ENCODE peak calls at places on chromosomes 6 and 20, in six cellular contexts. R, L, K, H, W and C are unnamed samples.

GRCh38 chr6:52285174-52286068 is 879 bp upstream of the MCM3 start:
- DNase-seq in R (peak; percentile 31), L (no peak), K (peak; percentile 63), H (no peak), W (peak; percentile 43), C (no peak)

GRCh38 chr6:56686429-56686828 is 43.7 kb upstream of the DST start:
- DNase-seq in R (no peak), L (no peak), K (no peak), H (no peak), W (no peak), C (no peak)

GRCh38 chr6:169158182-169158573 is 95.5 kb downstream of the THBS2 start:
- DNase-seq in R (no peak), L (no peak), K (peak; percentile 72), H (no peak), W (peak; percentile 94), C (no peak)

GRCh38 chr6:121627761-121628160 is 192.3 kb downstream of the GJA1 start:
- DNase-seq in R (no peak), L (no peak), K (peak; percentile 43), H (no peak), W (no peak), C (no peak)

GRCh38 chr6:21220271-21220987 is 373.1 kb upstream of the SOX4 start:
- DNase-seq in R (no peak), L (no peak), K (no peak), H (peak; percentile 13), W (no peak), C (no peak)

GRCh38 chr6:165922309-165922794 is 245.3 kb downstream of the TBXT start:
- DNase-seq in R (no peak), L (no peak), K (no peak), H (no peak), W (peak; percentile 39), C (no peak)

GRCh38 chr6:94349227-94349626 is 929.9 kb upstream of the EPHA7 start:
- DNase-seq in R (no peak), L (no peak), K (no peak), H (no peak), W (no peak), C (no peak)

GRCh38 chr6:39321761-39322160 is 741 bp downstream of the KCNK16 start:
- DNase-seq in R (no peak), L (no peak), K (no peak), H (no peak), W (no peak), C (no peak)

GRCh38 chr6:109314313-109314712 is 68.0 kb downstream of the CD164 start:
- DNase-seq in R (no peak), L (no peak), K (no peak), H (no peak), W (no peak), C (no peak)

GRCh38 chr6:104201557-104201956 is 658.2 kb downstream of the HACE1 start:
- DNase-seq in R (no peak), L (no peak), K (no peak), H (no peak), W (no peak), C (no peak)

GRCh38 chr6:53424300-53424699 is 75.5 kb upstream of the ELOVL5 start:
- DNase-seq in R (no peak), L (no peak), K (no peak), H (no peak), W (no peak), C (no peak)

GRCh38 chr20:19740503-19740902 is 17.6 kb upstream of the RIN2 start:
- DNase-seq in R (no peak), L (no peak), K (no peak), H (no peak), W (no peak), C (no peak)

GRCh38 chr6:116405147-116405546 is 34.4 kb downstream of the DSE start:
- DNase-seq in R (peak; percentile 79), L (peak; percentile 82), K (peak; percentile 91), H (no peak), W (peak; percentile 72), C (peak; percentile 42)

GRCh38 chr6:169643521-169643920 is 58.3 kb downstream of the WDR27 start:
- DNase-seq in R (no peak), L (no peak), K (no peak), H (no peak), W (no peak), C (no peak)

GRCh38 chr6:138307352-138307751 is 70.4 kb upstream of the SMIM28 start:
- DNase-seq in R (no peak), L (no peak), K (no peak), H (no peak), W (no peak), C (no peak)

GRCh38 chr6:12182676-12183075 is 107.5 kb upstream of the EDN1 start:
- DNase-seq in R (peak; percentile 48), L (no peak), K (peak; percentile 30), H (no peak), W (peak; percentile 62), C (no peak)

GRCh38 chr6:43954311-43955131 is 172.7 kb downstream of the MRPL14 start:
- DNase-seq in R (no peak), L (no peak), K (no peak), H (no peak), W (no peak), C (no peak)

GRCh38 chr6:64259372-64259771 is 623.8 kb downstream of the PHF3 start:
- DNase-seq in R (no peak), L (no peak), K (no peak), H (no peak), W (no peak), C (no peak)

GRCh38 chr20:53409177-53409576 is 184.5 kb downstream of the ZNF217 start:
- DNase-seq in R (no peak), L (no peak), K (peak; percentile 57), H (no peak), W (no peak), C (no peak)

GRCh38 chr6:133587841-133588240 is 301.1 kb upstream of the TCF21 start:
- DNase-seq in R (peak; percentile 60), L (no peak), K (peak; percentile 84), H (no peak), W (peak; percentile 92), C (no peak)

GRCh38 chr20:59164681-59165388 is 1.2 kb downstream of the ZNF831 start:
- DNase-seq in R (no peak), L (no peak), K (no peak), H (no peak), W (no peak), C (no peak)

GRCh38 chr20:7022597-7022996 is 255.1 kb downstream of the BMP2 start:
- DNase-seq in R (no peak), L (no peak), K (no peak), H (no peak), W (no peak), C (no peak)

GRCh38 chr6:151098166-151098565 is 141.6 kb upstream of the AKAP12 start:
- DNase-seq in R (no peak), L (no peak), K (no peak), H (no peak), W (no peak), C (no peak)

GRCh38 chr6:82780334-82780733 is 285.3 kb downstream of the UBE3D start:
- DNase-seq in R (no peak), L (no peak), K (no peak), H (no peak), W (no peak), C (no peak)

GRCh38 chr20:63303095-63303666 is 10.2 kb downstream of the COL20A1 start:
- DNase-seq in R (no peak), L (no peak), K (no peak), H (no peak), W (no peak), C (no peak)

GRCh38 chr6:17902953-17903352 is 84.5 kb downstream of the KIF13A start:
- DNase-seq in R (no peak), L (no peak), K (peak; percentile 49), H (no peak), W (peak; percentile 50), C (no peak)

GRCh38 chr6:6657085-6657819 is 68.7 kb downstream of the LY86 start:
- DNase-seq in R (no peak), L (no peak), K (peak; percentile 37), H (no peak), W (no peak), C (no peak)

GRCh38 chr20:49446808-49447207 is 35.7 kb downstream of the KCNB1 start:
- DNase-seq in R (no peak), L (no peak), K (peak; percentile 21), H (peak; percentile 25), W (peak; percentile 43), C (no peak)

GRCh38 chr6:49325901-49326300 is 137.2 kb downstream of the MMUT start:
- DNase-seq in R (no peak), L (no peak), K (no peak), H (no peak), W (no peak), C (no peak)

GRCh38 chr6:16764188-16764950 is 3.1 kb upstream of the ATXN1 start:
- DNase-seq in R (no peak), L (no peak), K (peak; percentile 65), H (no peak), W (peak; percentile 83), C (no peak)
- TF ChIP-seq CTCF in R (peak; percentile 29), L (peak; percentile 42), K (peak; percentile 45), H (no peak), W (peak; percentile 61), C (peak; percentile 39)

DNA sequence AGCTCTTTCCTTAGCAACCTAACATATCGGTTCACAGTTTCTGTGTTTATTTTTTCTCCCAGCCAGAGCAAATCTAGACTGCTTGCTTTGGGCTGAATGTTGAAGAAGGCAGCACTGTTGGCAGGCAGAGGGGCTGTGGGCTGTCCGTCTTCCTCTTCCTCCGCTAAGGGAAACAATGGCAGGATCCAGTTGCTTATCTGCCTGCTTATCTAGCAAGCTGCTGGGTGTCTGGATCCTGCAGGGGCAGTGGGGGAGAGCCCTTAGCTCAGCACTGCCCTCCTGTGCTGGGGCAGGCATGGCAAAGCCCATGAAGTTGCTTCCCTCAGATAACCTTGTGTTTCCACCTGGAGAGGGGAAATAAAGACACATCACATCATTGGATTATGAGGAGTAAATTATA is 92.7 kb upstream of the CD93 start:
- DNase-seq in R (no peak), L (no peak), K (no peak), H (no peak), W (no peak), C (no peak)
- TF ChIP-seq CTCF in R (no peak), L (no peak), K (no peak), H (no peak), W (no peak), C (no peak)

DNA sequence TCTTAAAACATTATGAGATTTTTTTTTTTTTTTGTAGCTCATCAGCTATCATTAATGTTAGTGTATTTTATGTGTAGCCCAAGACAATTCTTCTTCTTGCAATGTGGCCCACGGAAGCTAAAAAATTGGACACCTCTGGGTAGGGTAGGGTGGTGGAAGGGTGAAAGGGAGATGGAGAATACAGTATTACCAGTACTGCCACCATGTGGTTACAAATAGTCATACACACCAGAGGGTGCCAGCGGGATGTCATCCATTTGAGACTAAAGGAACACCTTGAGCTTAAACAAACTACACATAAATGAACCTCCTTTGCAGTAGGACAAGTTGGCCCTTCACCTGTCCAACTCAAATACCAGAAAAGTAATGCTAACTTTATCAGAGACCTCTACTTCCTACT is 601.9 kb downstream of the HTR1B start:
- DNase-seq in R (no peak), L (no peak), K (no peak), H (peak; percentile 29), W (no peak), C (no peak)
- TF ChIP-seq CTCF in R (no peak), L (peak; percentile 33), K (peak; percentile 22), H (no peak), W (peak; percentile 12), C (peak; percentile 33)

DNA sequence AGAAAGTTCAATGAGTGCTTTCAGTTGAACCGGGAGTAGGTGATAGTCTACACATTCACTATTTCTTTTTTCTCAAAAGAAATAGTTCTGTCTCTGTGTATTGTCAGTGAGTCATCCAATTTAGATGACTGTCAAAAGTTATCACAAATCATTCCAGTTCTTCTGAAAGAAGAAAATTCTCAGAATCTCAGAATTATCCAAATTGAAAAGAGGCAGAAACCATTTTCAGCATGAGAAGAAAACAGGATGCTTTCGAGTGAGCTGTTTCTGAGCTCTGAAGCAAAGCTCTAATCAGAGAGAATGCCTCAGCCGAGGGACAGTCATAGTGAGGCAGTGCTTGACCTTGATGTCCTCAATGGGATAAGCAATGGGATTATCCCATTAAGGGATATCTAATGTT is 97.9 kb downstream of the HUS1B start:
- DNase-seq in R (no peak), L (no peak), K (no peak), H (no peak), W (no peak), C (no peak)
- TF ChIP-seq CTCF in R (no peak), L (no peak), K (no peak), H (no peak), W (no peak), C (no peak)